ENCODE peak calls at places on chromosomes 12 and 14, in six cellular contexts. Q is OCI-LY7, E is NB4, B is mucosa of descending colon, C is aorta, V is astrocyte of the spinal cord. K is an unnamed sample.
A peak's percentile ranks its signal among the peaks of the same experiment; 100 is the strongest.

GRCh38 chr12:91111366-91112321 is at the start of gene LUM:
- DNase-seq in Q (no peak), E (no peak), B (no peak), C (no peak), V (peak; percentile 72), K (no peak)

GRCh38 chr12:116087399-116087798 is 190.1 kb downstream of the MED13L start:
- DNase-seq in Q (no peak), E (no peak), B (no peak), C (no peak), V (no peak), K (no peak)

GRCh38 chr12:111733340-111733739 is 33.4 kb upstream of the ALDH2 start:
- DNase-seq in Q (no peak), E (no peak), B (no peak), C (no peak), V (no peak), K (no peak)

GRCh38 chr14:23114120-23114458 is 5.0 kb downstream of the CEBPE start:
- DNase-seq in Q (no peak), E (no peak), B (no peak), C (peak; percentile 33), V (no peak), K (no peak)

GRCh38 chr14:98513558-98513957 is 758.4 kb downstream of the BCL11B start:
- DNase-seq in Q (no peak), E (no peak), B (no peak), C (no peak), V (no peak), K (no peak)

GRCh38 chr12:27274706-27275105 is 30.6 kb downstream of the STK38L start:
- DNase-seq in Q (no peak), E (no peak), B (no peak), C (no peak), V (no peak), K (no peak)

GRCh38 chr12:59486827-59487226 is 109.0 kb upstream of the SLC16A7 start:
- DNase-seq in Q (no peak), E (no peak), B (no peak), C (no peak), V (no peak), K (no peak)

GRCh38 chr12:42440608-42441007 is 114.6 kb downstream of the PPHLN1 start:
- DNase-seq in Q (no peak), E (no peak), B (no peak), C (peak; percentile 53), V (no peak), K (no peak)

GRCh38 chr12:53048780-53049401 is 974 bp upstream of the TNS2 start:
- DNase-seq in Q (no peak), E (no peak), B (peak; percentile 68), C (peak; percentile 83), V (peak; percentile 74), K (no peak)

GRCh38 chr12:113070117-113070906 is 13.8 kb downstream of the DTX1 start:
- DNase-seq in Q (peak; percentile 68), E (peak; percentile 93), B (peak; percentile 48), C (no peak), V (no peak), K (no peak)

GRCh38 chr12:127987199-127987901 is 279.6 kb upstream of the TMEM132C start:
- DNase-seq in Q (no peak), E (no peak), B (no peak), C (no peak), V (peak; percentile 66), K (no peak)

GRCh38 chr14:65095633-65096205 is 6.6 kb downstream of the MAX start:
- DNase-seq in Q (no peak), E (no peak), B (no peak), C (no peak), V (peak; percentile 87), K (no peak)

GRCh38 chr12:24554612-24555300 is 394.1 kb downstream of the BCAT1 start:
- DNase-seq in Q (no peak), E (no peak), B (no peak), C (no peak), V (no peak), K (no peak)
- H3K4me3 ChIP-seq in Q (no peak overlapping the region), E (no peak overlapping the region), B (no peak overlapping the region), C (no peak overlapping the region), V (no peak overlapping the region), K (no peak overlapping the region)

DNA sequence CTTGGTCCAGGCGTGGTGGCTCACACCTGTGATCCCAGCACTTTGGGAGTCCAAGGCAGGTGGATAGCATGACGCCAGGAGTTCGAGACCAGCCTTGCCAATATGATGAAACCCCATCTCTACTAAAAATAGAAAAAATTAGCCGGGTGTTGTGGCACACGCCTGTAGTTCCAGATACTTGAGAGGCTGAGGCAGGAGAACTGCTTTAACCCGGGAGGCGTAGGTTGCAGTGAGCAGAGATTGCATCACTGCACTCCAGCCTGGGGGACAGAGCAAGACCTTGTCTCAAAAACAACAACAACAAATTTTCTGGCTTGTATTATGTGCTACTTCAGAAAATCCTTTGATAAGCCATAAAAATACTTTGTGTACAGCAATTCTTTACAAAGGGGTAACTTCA is 41.1 kb downstream of the LARP4 start:
- DNase-seq in Q (no peak), E (no peak), B (no peak), C (no peak), V (no peak), K (no peak)
- H3K4me3 ChIP-seq in Q (no peak overlapping the region), E (no peak overlapping the region), B (no peak overlapping the region), C (no peak overlapping the region), V (no peak overlapping the region), K (no peak overlapping the region)

GRCh38 chr14:24234095-24235020 is 1.6 kb downstream of the GMPR2 start:
- DNase-seq in Q (no peak), E (no peak), B (no peak), C (no peak), V (no peak), K (no peak)
- H3K4me3 ChIP-seq in Q (peak overlapping the region; percentile 84), E (peak overlapping the region; percentile 84), B (no peak overlapping the region), C (no peak overlapping the region), V (no peak overlapping the region), K (no peak overlapping the region)

GRCh38 chr12:114405449-114406271 is at the start of gene TBX5:
- DNase-seq in Q (no peak), E (no peak), B (no peak), C (no peak), V (no peak), K (no peak)
- H3K4me3 ChIP-seq in Q (no peak within 1 kb of the TSS), E (no peak within 1 kb of the TSS), B (no peak within 1 kb of the TSS), C (no peak within 1 kb of the TSS), V (no peak within 1 kb of the TSS), K (no peak within 1 kb of the TSS)

DNA sequence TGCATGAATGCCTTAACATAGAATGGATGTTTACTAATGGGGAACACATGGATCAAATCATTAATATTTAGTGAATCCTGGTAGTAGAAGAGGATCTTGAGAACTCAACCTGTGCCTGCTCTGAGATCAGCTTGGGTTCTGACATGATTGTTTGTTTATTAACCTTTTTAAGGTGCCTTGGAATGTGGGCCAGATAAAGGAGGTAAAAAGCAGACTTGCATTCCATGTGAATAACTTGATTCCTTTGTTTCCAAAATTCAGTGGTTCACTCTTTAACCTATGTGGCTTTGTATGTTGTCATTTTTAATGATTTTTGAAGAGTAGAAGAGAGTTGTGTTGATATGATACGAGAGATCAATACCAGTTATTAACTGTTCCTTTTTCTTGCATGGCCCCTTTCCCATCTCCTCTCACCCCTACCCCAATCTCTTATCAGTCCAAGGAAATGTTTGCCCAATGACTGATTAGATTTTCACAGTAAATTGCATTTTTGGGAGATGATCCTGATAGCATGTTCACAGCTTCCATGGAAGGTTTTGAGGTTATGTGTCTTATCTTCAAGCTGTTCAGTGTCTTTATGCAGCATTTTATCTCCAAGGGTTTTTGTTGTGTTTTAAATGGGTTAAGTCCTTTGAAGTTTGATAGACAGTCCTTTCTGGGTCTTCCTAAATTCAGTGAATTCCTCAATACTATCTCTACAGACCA is 193.7 kb upstream of the FRMD6 start:
- DNase-seq in Q (no peak), E (no peak), B (no peak), C (no peak), V (no peak), K (no peak)
- H3K4me3 ChIP-seq in Q (no peak overlapping the region), E (no peak overlapping the region), B (no peak overlapping the region), C (no peak overlapping the region), V (no peak overlapping the region), K (no peak overlapping the region)

GRCh38 chr12:3641428-3641883 is 111.5 kb downstream of the CRACR2A start:
- DNase-seq in Q (no peak), E (no peak), B (no peak), C (no peak), V (peak; percentile 77), K (no peak)
- H3K4me3 ChIP-seq in Q (no peak overlapping the region), E (no peak overlapping the region), B (no peak overlapping the region), C (no peak overlapping the region), V (no peak overlapping the region), K (no peak overlapping the region)

K was measured in CD4-positive, alpha-beta memory T cell.